ENCODE peak calls at places on chromosomes 3 and 15, in six cellular contexts. N is HepG2, K is WTC11, O is K562, E is IMR-90, D is A549. B is an unnamed sample.
A peak's percentile ranks its signal among the peaks of the same experiment; 100 is the strongest.

GRCh38 chr3:17810759-17811158 is 68.3 kb upstream of the TBC1D5 start:
- DNase-seq in E (peak; percentile 37), N (peak; percentile 15), D (no peak), O (peak; percentile 24), K (no peak), B (no peak)

GRCh38 chr3:39809181-39809994 is at the start of gene MYRIP:
- DNase-seq in N (peak; percentile 32), E (no peak), D (peak; percentile 40), O (peak; percentile 93), K (peak; percentile 76), B (peak; percentile 78)

GRCh38 chr3:73471986-73472385 is 152.8 kb downstream of the PDZRN3 start:
- DNase-seq in O (no peak), N (no peak), D (no peak), K (no peak), E (no peak), B (no peak)

GRCh38 chr3:57221883-57222282 is 5.6 kb upstream of the APPL1 start:
- DNase-seq in N (peak; percentile 20), D (no peak), K (no peak), E (peak; percentile 28), O (no peak), B (no peak)

GRCh38 chr3:81758275-81758674 is 3.2 kb downstream of the GBE1 start:
- DNase-seq in N (peak; percentile 41), K (no peak), O (no peak), D (no peak), E (peak; percentile 77), B (no peak)

GRCh38 chr15:71231678-71232224 is 116.5 kb downstream of the THSD4 start:
- DNase-seq in O (no peak), E (no peak), N (no peak), D (no peak), K (no peak), B (no peak)

GRCh38 chr15:49962044-49962602 is 156.9 kb downstream of the ATP8B4 start:
- DNase-seq in K (no peak), E (no peak), D (no peak), N (no peak), O (no peak), B (no peak)

GRCh38 chr3:126036056-126036549 is 47.8 kb downstream of the SLC41A3 start:
- DNase-seq in E (no peak), N (no peak), K (no peak), O (no peak), D (no peak), B (peak; percentile 19)

GRCh38 chr15:41585140-41586047 is 26.4 kb downstream of the TYRO3 start:
- DNase-seq in N (no peak), K (peak; percentile 35), E (peak; percentile 44), O (no peak), D (peak; percentile 35), B (peak; percentile 83)

GRCh38 chr15:63915888-63916731 is 82.4 kb upstream of the HERC1 start:
- DNase-seq in O (no peak), D (peak; percentile 59), E (peak; percentile 53), N (no peak), K (peak; percentile 31), B (no peak)

GRCh38 chr3:10505050-10505790 is at the start of gene ATP2B2:
- DNase-seq in K (peak; percentile 56), E (no peak), N (no peak), O (no peak), D (peak; percentile 22), B (peak; percentile 64)

GRCh38 chr3:72265250-72265649 is 480.3 kb upstream of the PROK2 start:
- DNase-seq in N (no peak), E (no peak), O (peak; percentile 39), D (no peak), K (no peak), B (no peak)

GRCh38 chr15:96037584-96037983 is 292.9 kb upstream of the NR2F2 start:
- DNase-seq in N (no peak), E (peak; percentile 68), K (no peak), O (no peak), D (no peak), B (no peak)

GRCh38 chr3:169171739-169172138 is 491.8 kb downstream of the MECOM start:
- DNase-seq in E (no peak), O (no peak), D (no peak), N (no peak), K (no peak), B (no peak)

GRCh38 chr3:121654493-121655385 is 6.0 kb downstream of the HCLS1 start:
- DNase-seq in O (no peak), K (no peak), E (no peak), D (no peak), N (no peak), B (no peak)

GRCh38 chr15:55921744-55922143 is 71.7 kb downstream of the NEDD4 start:
- DNase-seq in D (no peak), N (no peak), K (no peak), E (no peak), O (no peak), B (no peak)

GRCh38 chr15:51104512-51104911 is 9.8 kb upstream of the TNFAIP8L3 start:
- DNase-seq in E (peak; percentile 35), O (no peak), D (no peak), N (no peak), K (no peak), B (no peak)

GRCh38 chr15:36905908-36906307 is 194.4 kb downstream of the MEIS2 start:
- DNase-seq in N (no peak), D (no peak), K (no peak), O (no peak), E (peak; percentile 29), B (no peak)

GRCh38 chr3:29955413-29955812 is 651.0 kb upstream of the TGFBR2 start:
- DNase-seq in N (no peak), O (no peak), K (no peak), E (no peak), D (no peak), B (no peak)

GRCh38 chr3:98343647-98344507 is 9.8 kb upstream of the OR5K4 start:
- DNase-seq in D (peak; percentile 24), O (peak; percentile 33), K (peak; percentile 54), E (peak; percentile 17), N (peak; percentile 62), B (no peak)

GRCh38 chr3:43659250-43659880 is 31.4 kb upstream of the ABHD5 start:
- DNase-seq in E (no peak), N (peak; percentile 21), O (peak; percentile 59), K (no peak), D (no peak), B (no peak)

GRCh38 chr15:92780816-92781215 is 119.3 kb upstream of the CHD2 start:
- DNase-seq in E (no peak), O (no peak), N (no peak), D (no peak), K (no peak), B (no peak)

GRCh38 chr3:55481918-55482495 is 5.1 kb downstream of the WNT5A start:
- DNase-seq in K (peak; percentile 57), O (no peak), D (no peak), N (no peak), E (peak; percentile 73), B (no peak)

GRCh38 chr3:134084230-134084950 is 54.7 kb upstream of the SLCO2A1 start:
- DNase-seq in K (no peak), N (no peak), E (no peak), O (no peak), D (no peak), B (peak; percentile 10)

GRCh38 chr3:134087046-134087974 is 57.6 kb upstream of the SLCO2A1 start:
- DNase-seq in N (no peak), E (peak; percentile 55), O (no peak), D (no peak), K (no peak), B (no peak)

GRCh38 chr3:134086616-134087015 is 56.9 kb upstream of the SLCO2A1 start:
- DNase-seq in N (no peak), D (no peak), K (no peak), E (no peak), O (no peak), B (peak; percentile 16)

GRCh38 chr3:134083626-134084229 is 54.0 kb upstream of the SLCO2A1 start:
- DNase-seq in N (no peak), E (no peak), D (no peak), K (no peak), O (no peak), B (no peak)

GRCh38 chr3:134085034-134085775 is 55.5 kb upstream of the SLCO2A1 start:
- DNase-seq in K (no peak), D (no peak), E (peak; percentile 43), O (no peak), N (no peak), B (peak; percentile 31)
- TF ChIP-seq USF2 in K (no peak), D (no peak), E (no peak), O (no peak), N (no peak), B (no peak)

GRCh38 chr3:149894211-149894610 is 76.5 kb downstream of the PFN2 start:
- DNase-seq in N (no peak), K (no peak), E (peak; percentile 47), D (no peak), O (no peak), B (no peak)
- TF ChIP-seq USF2 in N (no peak), K (no peak), E (no peak), D (no peak), O (no peak), B (no peak)

GRCh38 chr3:197154-197855 is 742 bp downstream of the CHL1 start:
- DNase-seq in E (no peak), D (peak; percentile 7), K (no peak), O (no peak), N (no peak), B (no peak)

GRCh38 chr3:196322-197153 is at the start of gene CHL1:
- DNase-seq in D (no peak), O (no peak), K (no peak), E (no peak), N (no peak), B (no peak)

GRCh38 chr3:194421-194820 is 2.1 kb upstream of the CHL1 start:
- DNase-seq in D (no peak), O (no peak), N (no peak), E (no peak), K (no peak), B (no peak)

GRCh38 chr3:194006-194405 is 2.6 kb upstream of the CHL1 start:
- DNase-seq in N (no peak), K (no peak), E (no peak), D (no peak), O (no peak), B (no peak)

DNA sequence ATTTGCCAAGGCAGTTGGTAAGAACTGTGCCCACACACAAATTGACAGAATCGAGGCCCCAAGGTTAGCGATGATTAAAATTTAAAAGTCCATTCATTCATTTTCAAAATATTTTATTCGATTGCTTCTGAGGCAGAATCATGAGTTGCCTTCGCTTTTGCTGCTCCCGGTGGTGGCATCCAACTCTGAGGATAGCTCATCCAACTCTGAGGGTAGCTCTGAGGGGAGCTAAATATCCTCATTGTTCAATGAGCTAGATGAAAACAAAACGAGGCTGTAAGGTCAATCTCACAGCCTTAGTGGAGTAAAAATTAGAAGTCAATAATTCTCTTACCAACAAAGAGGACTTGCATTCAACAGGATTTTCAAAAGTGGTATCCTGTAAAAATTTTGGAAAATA is 901 bp upstream of the CHL1 start:
- DNase-seq in E (no peak), D (no peak), N (no peak), O (no peak), K (no peak), B (no peak)
- TF ChIP-seq USF2 in E (no peak), D (no peak), N (no peak), O (no peak), K (no peak), B (no peak)

DNA sequence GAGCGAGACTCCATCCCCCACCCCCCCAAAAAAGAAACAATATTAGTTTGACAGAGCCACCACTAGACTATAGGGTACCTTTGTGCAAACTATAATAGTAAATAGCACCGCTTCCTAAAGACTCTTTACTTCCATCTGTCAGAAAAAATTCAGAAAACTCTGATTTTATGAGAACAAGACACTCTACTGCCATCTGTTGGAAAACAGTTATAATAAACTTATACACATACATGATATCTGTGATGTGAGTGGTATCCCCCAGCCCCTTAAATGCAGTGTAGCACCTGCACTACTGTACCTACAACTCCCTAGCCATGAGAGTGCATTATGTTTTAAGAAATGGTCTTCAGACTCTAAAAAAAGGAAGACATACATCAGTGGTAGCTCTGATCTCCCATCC is 47.1 kb upstream of the CTDSPL start:
- DNase-seq in K (no peak), E (peak; percentile 31), D (peak; percentile 24), O (no peak), N (no peak), B (no peak)
- TF ChIP-seq USF2 in K (no peak), E (no peak), D (no peak), O (no peak), N (no peak), B (no peak)

B was measured in H1.